ENCODE peak calls at places on chromosome 21, in six cellular contexts. B, N, O, C, V and K are unnamed samples.

GRCh38 chr21:43703068-43703880 is 15.7 kb upstream of the PDXK start:
- DNase-seq in B (peak), N (no peak), O (no peak), C (no peak), V (peak), K (peak)

GRCh38 chr21:29943885-29944284 is 4.1 kb upstream of the GRIK1 start:
- DNase-seq in B (no peak), N (no peak), O (no peak), C (no peak), V (no peak), K (no peak)

GRCh38 chr21:29405503-29406122 is 106.9 kb downstream of the BACH1 start:
- DNase-seq in B (no peak), N (no peak), O (no peak), C (no peak), V (no peak), K (no peak)

GRCh38 chr21:43467785-43468184 is 40.9 kb upstream of the SIK1 start:
- DNase-seq in B (no peak), N (peak), O (no peak), C (no peak), V (no peak), K (no peak)

GRCh38 chr21:43956667-43957030 is 55.5 kb upstream of the TRAPPC10 start:
- DNase-seq in B (no peak), N (peak), O (no peak), C (no peak), V (no peak), K (peak)

GRCh38 chr21:28523367-28523766 is 469.3 kb downstream of the LTN1 start:
- DNase-seq in B (no peak), N (no peak), O (no peak), C (no peak), V (no peak), K (no peak)

GRCh38 chr21:35113064-35113463 is 64.0 kb upstream of the RUNX1 start:
- DNase-seq in B (no peak), N (no peak), O (no peak), C (no peak), V (no peak), K (no peak)

GRCh38 chr21:28445081-28445830 is 547.4 kb downstream of the LTN1 start:
- DNase-seq in B (no peak), N (no peak), O (no peak), C (no peak), V (no peak), K (no peak)

GRCh38 chr21:18350216-18350615 is 53.4 kb downstream of the TMPRSS15 start:
- DNase-seq in B (no peak), N (no peak), O (no peak), C (no peak), V (no peak), K (no peak)

DNA sequence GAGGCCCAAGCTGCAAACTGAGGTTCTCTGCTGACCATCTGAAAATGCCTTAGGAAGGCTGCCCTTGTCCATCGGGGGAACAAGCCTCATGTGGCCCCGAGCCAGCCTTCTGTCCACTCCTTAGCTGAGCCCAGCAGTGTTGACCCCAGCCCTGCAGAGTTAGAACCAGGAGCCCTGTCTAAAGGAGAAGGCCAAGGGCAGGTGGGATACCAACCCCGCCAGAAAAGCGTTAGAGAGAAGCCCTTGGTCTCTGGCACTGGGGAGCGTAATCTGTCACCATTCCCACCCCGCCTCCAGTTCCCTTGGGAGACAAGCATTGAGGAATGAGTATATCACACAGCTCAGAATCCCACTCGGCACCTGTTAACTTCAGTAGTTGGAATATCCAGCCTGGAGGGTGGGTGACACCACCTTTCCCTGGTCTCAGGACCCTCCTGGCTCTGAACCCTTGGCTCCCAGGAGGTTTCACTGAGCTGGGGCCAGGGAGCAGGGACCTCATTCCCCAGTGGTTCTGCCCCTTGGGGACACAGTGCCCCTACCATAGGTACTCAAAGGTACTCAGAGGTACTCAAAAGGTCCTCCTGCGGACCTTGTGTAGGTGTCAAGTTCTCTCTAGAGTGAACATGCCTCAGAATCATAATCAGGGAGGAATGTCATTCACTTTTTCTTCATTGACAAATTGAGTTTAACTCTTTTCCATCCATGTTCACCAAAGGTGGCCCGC is 16.4 kb downstream of the ETS2 start:
- DNase-seq in B (no peak), N (no peak), O (no peak), C (no peak), V (no peak), K (no peak)
- TF ChIP-seq POLR2A in B (no peak), N (no peak), O (no peak), C (no peak), V (no peak), K (no peak)

GRCh38 chr21:39377444-39378050 is 28.7 kb upstream of the HMGN1 start:
- DNase-seq in B (no peak), N (no peak), O (no peak), C (no peak), V (no peak), K (no peak)

GRCh38 chr21:39367783-39368182 is 18.9 kb upstream of the HMGN1 start:
- DNase-seq in B (no peak), N (no peak), O (no peak), C (no peak), V (no peak), K (no peak)

GRCh38 chr21:39374046-39374445 is 25.2 kb upstream of the HMGN1 start:
- DNase-seq in B (no peak), N (no peak), O (no peak), C (no peak), V (no peak), K (no peak)

GRCh38 chr21:39375446-39375845 is 26.6 kb upstream of the HMGN1 start:
- DNase-seq in B (no peak), N (no peak), O (no peak), C (no peak), V (no peak), K (no peak)

GRCh38 chr21:39373634-39374033 is 24.7 kb upstream of the HMGN1 start:
- DNase-seq in B (no peak), N (peak), O (no peak), C (no peak), V (no peak), K (peak)
- TF ChIP-seq CTCF in B (no peak), N (peak), O (no peak), C (no peak), V (no peak), K (no peak)

GRCh38 chr21:37370152-37371040 is 3.8 kb downstream of the DYRK1A start:
- DNase-seq in B (no peak), N (no peak), O (no peak), C (no peak), V (no peak), K (no peak)
- H3K4me3 ChIP-seq in B (peak), N (no peak), O (no peak), C (no peak), V (peak), K (no peak)

DNA sequence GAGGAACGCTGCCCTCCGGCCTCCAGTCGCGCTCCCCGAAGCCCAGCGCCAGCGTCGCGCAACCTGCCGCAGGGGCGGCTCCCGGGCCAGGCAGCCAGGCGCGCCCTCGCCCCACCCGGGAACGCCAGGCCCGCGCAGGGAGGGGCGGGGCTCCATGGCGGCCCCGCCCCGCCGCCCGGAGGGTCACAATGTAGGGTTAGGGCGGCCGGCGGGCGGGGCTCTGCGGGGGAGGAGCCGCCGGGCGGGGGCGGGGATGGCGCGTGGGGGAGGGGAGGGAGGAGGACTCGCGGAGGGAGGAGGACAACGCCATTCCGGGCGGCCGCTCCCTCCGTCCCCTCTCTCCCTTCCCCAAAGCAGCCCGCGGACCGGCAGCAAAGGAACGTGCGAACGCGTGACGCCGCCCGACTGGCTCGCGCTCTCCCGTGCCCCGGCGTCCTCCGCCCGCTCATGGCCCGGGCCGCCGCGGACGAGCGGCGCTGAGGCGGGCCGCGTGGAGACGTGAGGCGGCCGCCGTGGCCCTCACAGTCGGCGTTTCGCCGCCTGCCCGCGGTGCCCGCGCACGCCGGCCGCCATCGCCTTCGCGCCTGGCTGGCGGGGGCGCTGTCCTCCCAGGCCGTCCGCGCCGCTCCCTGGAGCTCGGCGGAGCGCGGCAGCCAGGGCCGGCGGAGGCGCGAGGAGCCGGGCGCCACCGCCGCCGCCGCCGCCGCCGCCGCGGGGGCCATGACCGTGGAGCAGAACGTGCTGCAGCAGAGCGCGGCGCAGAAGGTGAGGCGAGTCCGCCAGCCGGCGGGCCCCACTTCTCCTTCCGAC is at the start of gene USP25:
- DNase-seq in B (peak), N (peak), O (peak), C (peak), V (peak), K (peak)
- TF ChIP-seq POLR2A in B (peak), N (peak), O (no peak), C (no peak), V (peak), K (no peak)

GRCh38 chr21:20388400-20388799 is 609.8 kb upstream of the NCAM2 start:
- DNase-seq in B (no peak), N (no peak), O (no peak), C (no peak), V (no peak), K (no peak)
- TF ChIP-seq CTCF in B (no peak), N (no peak), O (no peak), C (no peak), V (no peak), K (no peak)

DNA sequence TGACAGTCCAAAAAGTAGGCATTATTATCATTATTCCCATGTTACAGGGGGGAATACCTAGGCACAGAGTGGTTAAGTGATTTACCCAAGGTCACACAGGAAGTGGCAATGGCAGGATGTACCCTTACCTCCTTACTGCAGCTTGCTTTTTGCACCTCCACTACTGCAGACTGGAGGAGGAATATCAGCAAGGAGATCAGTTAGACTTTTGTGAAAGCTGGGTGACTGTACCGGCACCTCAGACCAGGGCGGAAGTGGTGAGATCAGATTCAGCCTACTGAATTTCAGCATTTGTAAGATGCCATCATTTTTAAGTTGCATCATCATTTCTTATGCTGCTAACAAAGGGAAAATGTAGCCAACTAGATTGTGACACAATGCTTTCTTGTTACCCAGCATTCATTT is 4.5 kb downstream of the ADARB1 start:
- DNase-seq in B (no peak), N (no peak), O (no peak), C (no peak), V (no peak), K (no peak)
- H3K4me3 ChIP-seq in B (no peak), N (no peak), O (no peak), C (no peak), V (no peak), K (no peak)

DNA sequence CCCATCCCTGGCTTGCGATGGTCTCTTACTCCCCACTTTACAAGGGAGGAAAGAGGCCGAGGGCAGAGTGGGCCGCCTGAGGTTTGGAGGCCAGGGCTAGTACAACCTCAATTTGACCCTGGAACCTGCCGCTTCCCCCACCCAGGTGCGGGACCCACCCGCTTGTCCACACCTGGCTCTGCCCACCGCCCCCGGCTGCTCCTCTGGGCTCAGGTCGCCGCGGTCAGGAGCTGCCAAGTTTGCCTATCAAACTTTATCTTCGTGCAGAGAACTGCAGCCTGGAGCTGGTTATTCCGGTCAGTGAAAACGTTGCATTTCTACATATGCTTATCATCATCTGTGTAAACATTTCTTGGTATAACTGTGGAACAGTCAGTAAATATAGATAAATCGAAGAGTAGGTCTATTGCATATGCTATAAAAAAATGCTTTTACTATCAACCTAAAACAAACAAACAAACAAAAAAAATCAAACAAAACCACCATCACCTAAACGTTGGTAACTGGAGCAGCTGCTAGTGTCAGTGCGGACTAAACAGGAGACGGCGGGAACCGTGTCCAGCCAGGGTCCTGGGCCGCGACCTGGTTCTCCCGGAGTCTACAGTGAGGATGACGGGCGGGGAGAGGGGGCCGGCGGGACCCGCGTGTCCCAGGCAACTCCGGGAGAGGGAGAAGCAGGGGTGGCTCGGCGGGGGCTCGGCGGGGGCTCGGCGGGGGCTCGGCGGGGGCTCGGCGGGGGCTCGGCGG is 906 bp upstream of the ADARB1 start:
- DNase-seq in B (peak), N (peak), O (no peak), C (peak), V (no peak), K (peak)
- TF ChIP-seq POLR2A in B (no peak), N (no peak), O (no peak), C (no peak), V (no peak), K (no peak)

GRCh38 chr21:38380391-38381137 is 117.7 kb downstream of the ERG start:
- DNase-seq in B (no peak), N (no peak), O (no peak), C (no peak), V (no peak), K (no peak)

GRCh38 chr21:38376693-38377092 is 119.9 kb downstream of the KCNJ15 start:
- DNase-seq in B (no peak), N (no peak), O (no peak), C (no peak), V (no peak), K (peak)

GRCh38 chr21:38376235-38376634 is 119.4 kb downstream of the KCNJ15 start:
- DNase-seq in B (no peak), N (no peak), O (no peak), C (no peak), V (peak), K (peak)

GRCh38 chr21:38379171-38379570 is 119.1 kb downstream of the ERG start:
- DNase-seq in B (no peak), N (no peak), O (no peak), C (no peak), V (no peak), K (no peak)

DNA sequence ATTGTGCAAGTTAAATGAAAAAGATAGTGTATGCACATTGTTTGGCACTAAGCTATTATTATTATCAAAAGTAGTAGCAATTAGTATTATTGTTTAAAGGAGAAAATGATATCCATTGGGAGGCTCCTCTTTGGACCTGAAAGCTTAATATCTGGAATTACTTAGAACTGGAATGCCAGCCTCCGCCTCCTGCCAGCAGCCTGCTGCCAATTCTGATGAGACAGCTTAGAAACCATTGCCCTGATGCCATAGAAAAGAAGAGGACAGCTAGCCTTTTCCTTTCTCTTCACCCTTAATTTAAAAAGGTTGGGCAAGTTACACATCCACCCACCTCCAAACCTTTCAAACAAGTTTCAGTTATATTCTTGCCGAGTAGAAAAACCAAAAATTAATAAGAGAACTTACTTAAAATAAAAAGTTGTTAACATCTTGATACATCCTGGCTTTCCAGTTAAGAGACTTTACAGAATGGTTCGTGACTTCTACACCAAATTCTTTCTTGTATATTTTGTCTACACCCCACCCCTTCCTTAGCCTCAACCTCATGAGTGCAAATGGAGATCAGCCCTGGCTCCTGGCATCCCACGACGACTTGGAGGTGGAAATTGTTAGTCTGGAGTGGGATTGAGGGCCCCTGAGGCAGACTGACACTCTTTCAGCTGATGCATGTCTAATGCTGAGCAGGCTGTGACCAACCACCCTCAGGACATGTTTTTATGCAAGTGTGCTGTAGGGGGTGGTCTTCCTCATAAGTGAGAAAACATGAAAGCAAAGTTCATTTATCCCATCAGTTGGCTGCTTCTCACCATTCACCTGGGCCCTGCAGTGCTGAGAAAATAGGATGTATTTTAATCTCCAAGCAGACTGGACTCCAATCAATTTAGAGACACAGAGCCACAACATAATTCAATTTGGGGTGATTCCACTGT is 120.6 kb downstream of the KCNJ15 start:
- DNase-seq in B (no peak), N (no peak), O (no peak), C (no peak), V (no peak), K (no peak)
- TF ChIP-seq CTCF in B (no peak), N (no peak), O (no peak), C (no peak), V (no peak), K (no peak)